ENCODE peak calls at places on chromosomes 6 and 20, in four cellular contexts. One of them, this sample, is unnamed.

GRCh38 chr6:42394151-42394550 is 57.6 kb downstream of the TRERF1 start:
- DNase-seq in HepG2: no peak
- DNase-seq in brain microvascular endothelial cell: no peak
- DNase-seq in astrocyte of the spinal cord: no peak
- DNase-seq in this sample: no peak

GRCh38 chr20:58558483-58559367 is 43.5 kb upstream of the APCDD1L start:
- DNase-seq in brain microvascular endothelial cell: no peak
- DNase-seq in astrocyte of the spinal cord: no peak
- DNase-seq in HepG2: no peak
- DNase-seq in this sample: no peak

GRCh38 chr20:63553933-63554290 is at the start of gene FNDC11:
- DNase-seq in HepG2: no peak
- DNase-seq in astrocyte of the spinal cord: peak
- DNase-seq in brain microvascular endothelial cell: no peak
- DNase-seq in this sample: no peak

GRCh38 chr6:36666726-36667591 is 11.6 kb upstream of the CDKN1A start:
- DNase-seq in brain microvascular endothelial cell: peak
- DNase-seq in astrocyte of the spinal cord: peak
- DNase-seq in HepG2: peak
- DNase-seq in this sample: peak

GRCh38 chr6:136753624-136754023 is 38.7 kb downstream of the MAP3K5 start:
- DNase-seq in astrocyte of the spinal cord: no peak
- DNase-seq in brain microvascular endothelial cell: no peak
- DNase-seq in HepG2: no peak
- DNase-seq in this sample: no peak

GRCh38 chr20:61055642-61056041 is 196.4 kb upstream of the CDH4 start:
- DNase-seq in brain microvascular endothelial cell: no peak
- DNase-seq in HepG2: no peak
- DNase-seq in astrocyte of the spinal cord: no peak
- DNase-seq in this sample: no peak

GRCh38 chr6:65000815-65001214 is 706.2 kb downstream of the EYS start:
- DNase-seq in astrocyte of the spinal cord: no peak
- DNase-seq in HepG2: no peak
- DNase-seq in brain microvascular endothelial cell: no peak
- DNase-seq in this sample: no peak

GRCh38 chr20:38387953-38388352 is 41.7 kb downstream of the LBP start:
- DNase-seq in astrocyte of the spinal cord: no peak
- DNase-seq in HepG2: no peak
- DNase-seq in brain microvascular endothelial cell: no peak
- DNase-seq in this sample: no peak

GRCh38 chr6:117425431-117426153 is at the start of gene ROS1:
- DNase-seq in astrocyte of the spinal cord: no peak
- DNase-seq in HepG2: no peak
- DNase-seq in brain microvascular endothelial cell: no peak
- DNase-seq in this sample: no peak

GRCh38 chr6:25175216-25175615 is 104.0 kb upstream of the CARMIL1 start:
- DNase-seq in astrocyte of the spinal cord: peak
- DNase-seq in HepG2: no peak
- DNase-seq in brain microvascular endothelial cell: no peak
- DNase-seq in this sample: no peak

GRCh38 chr20:15818651-15819071 is 754.6 kb downstream of the KIF16B start:
- DNase-seq in brain microvascular endothelial cell: no peak
- DNase-seq in astrocyte of the spinal cord: no peak
- DNase-seq in HepG2: peak
- DNase-seq in this sample: no peak

GRCh38 chr6:53618219-53618618 is 47.3 kb downstream of the KLHL31 start:
- DNase-seq in brain microvascular endothelial cell: no peak
- DNase-seq in astrocyte of the spinal cord: no peak
- DNase-seq in HepG2: no peak
- DNase-seq in this sample: no peak

GRCh38 chr20:58086763-58087566 is 141.5 kb downstream of the ANKRD60 start:
- DNase-seq in astrocyte of the spinal cord: peak
- DNase-seq in HepG2: peak
- DNase-seq in brain microvascular endothelial cell: peak
- DNase-seq in this sample: no peak

GRCh38 chr6:45625191-45625664 is 247.5 kb upstream of the SUPT3H start:
- DNase-seq in astrocyte of the spinal cord: peak
- DNase-seq in brain microvascular endothelial cell: peak
- DNase-seq in HepG2: no peak
- DNase-seq in this sample: peak

GRCh38 chr6:99467509-99468106 is 42.5 kb upstream of the PNISR start:
- DNase-seq in HepG2: peak
- DNase-seq in astrocyte of the spinal cord: peak
- DNase-seq in brain microvascular endothelial cell: no peak
- DNase-seq in this sample: no peak

GRCh38 chr20:54115172-54115854 is 44.9 kb upstream of the BCAS1 start:
- DNase-seq in astrocyte of the spinal cord: no peak
- DNase-seq in HepG2: no peak
- DNase-seq in brain microvascular endothelial cell: no peak
- DNase-seq in this sample: no peak

GRCh38 chr6:21922086-21922485 is 328.5 kb downstream of the SOX4 start:
- DNase-seq in brain microvascular endothelial cell: no peak
- DNase-seq in HepG2: no peak
- DNase-seq in astrocyte of the spinal cord: no peak
- DNase-seq in this sample: no peak

GRCh38 chr6:112468359-112468758 is 121.2 kb downstream of the RFPL4B start:
- DNase-seq in brain microvascular endothelial cell: peak
- DNase-seq in HepG2: no peak
- DNase-seq in astrocyte of the spinal cord: peak
- DNase-seq in this sample: no peak

GRCh38 chr20:35845561-35845960 is 73.7 kb downstream of the PHF20 start:
- DNase-seq in brain microvascular endothelial cell: peak
- DNase-seq in astrocyte of the spinal cord: peak
- DNase-seq in HepG2: no peak
- DNase-seq in this sample: no peak

GRCh38 chr20:38789503-38790209 is 15.8 kb upstream of the PPP1R16B start:
- DNase-seq in HepG2: no peak
- DNase-seq in astrocyte of the spinal cord: peak
- DNase-seq in brain microvascular endothelial cell: peak
- DNase-seq in this sample: no peak

GRCh38 chr6:31886426-31887068 is 7.8 kb upstream of the SLC44A4 start:
- DNase-seq in astrocyte of the spinal cord: no peak
- DNase-seq in brain microvascular endothelial cell: no peak
- DNase-seq in HepG2: no peak
- DNase-seq in this sample: no peak

GRCh38 chr6:70717038-70717801 is 49.5 kb downstream of the SMAP1 start:
- DNase-seq in brain microvascular endothelial cell: no peak
- DNase-seq in astrocyte of the spinal cord: no peak
- DNase-seq in HepG2: no peak
- DNase-seq in this sample: no peak

GRCh38 chr6:83365931-83366330 is 64.9 kb downstream of the ME1 start:
- DNase-seq in brain microvascular endothelial cell: peak
- DNase-seq in HepG2: no peak
- DNase-seq in astrocyte of the spinal cord: peak
- DNase-seq in this sample: peak

GRCh38 chr6:47376930-47377329 is 67.2 kb upstream of the TNFRSF21 start:
- DNase-seq in brain microvascular endothelial cell: no peak
- DNase-seq in astrocyte of the spinal cord: no peak
- DNase-seq in HepG2: no peak
- DNase-seq in this sample: no peak

DNA sequence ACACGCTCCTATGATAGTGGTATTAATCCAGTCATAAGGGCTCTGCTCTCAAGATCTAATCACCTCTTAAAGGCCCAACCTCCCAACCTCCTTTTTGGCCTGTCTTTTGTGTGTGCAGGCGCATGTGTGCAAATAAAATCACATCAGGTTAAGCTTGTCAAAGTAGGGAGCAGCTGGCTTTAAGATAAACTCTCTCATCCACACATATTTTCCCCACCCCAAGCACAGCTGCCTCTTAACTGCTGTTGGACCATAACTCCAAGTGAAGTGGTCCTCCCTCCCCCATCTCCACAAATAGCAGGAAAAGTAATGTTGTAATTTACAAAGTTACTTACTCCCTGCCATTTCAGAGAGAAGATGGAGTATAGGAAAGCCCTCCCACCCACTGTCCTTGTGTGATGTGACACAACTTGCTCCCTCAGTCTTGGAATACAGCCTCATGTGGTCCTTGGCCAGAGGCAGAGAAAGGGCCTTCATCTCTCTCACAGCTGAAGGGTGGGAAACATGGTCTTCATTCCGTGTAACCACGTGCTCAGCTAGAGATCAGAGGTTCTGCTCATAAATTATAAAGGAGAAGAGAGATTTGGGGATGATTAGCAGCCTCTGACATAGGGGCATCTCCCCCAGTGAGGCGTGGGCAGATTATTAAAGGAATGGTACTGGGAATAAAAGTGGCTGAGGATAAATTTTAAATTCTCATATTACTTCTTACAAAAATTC is 74.8 kb upstream of the TPD52L1 start:
- DNase-seq in brain microvascular endothelial cell: no peak
- DNase-seq in astrocyte of the spinal cord: no peak
- DNase-seq in HepG2: no peak
- DNase-seq in this sample: no peak
- H3K4me3 ChIP-seq in brain microvascular endothelial cell: no peak
- H3K4me3 ChIP-seq in astrocyte of the spinal cord: no peak
- H3K4me3 ChIP-seq in HepG2: no peak
- H3K4me3 ChIP-seq in this sample: no peak

GRCh38 chr6:30238178-30238795 is 25.1 kb upstream of the TRIM26 start:
- DNase-seq in HepG2: peak
- DNase-seq in brain microvascular endothelial cell: peak
- DNase-seq in astrocyte of the spinal cord: no peak
- DNase-seq in this sample: no peak
- TF ChIP-seq CTCF in HepG2: peak
- TF ChIP-seq CTCF in brain microvascular endothelial cell: peak
- TF ChIP-seq CTCF in astrocyte of the spinal cord: peak
- TF ChIP-seq CTCF in this sample: peak

GRCh38 chr6:33320315-33321181 is 3.0 kb upstream of the ZBTB22 start:
- DNase-seq in HepG2: no peak
- DNase-seq in astrocyte of the spinal cord: peak
- DNase-seq in brain microvascular endothelial cell: peak
- DNase-seq in this sample: peak
- H3K4me3 ChIP-seq in HepG2: no peak
- H3K4me3 ChIP-seq in astrocyte of the spinal cord: no peak
- H3K4me3 ChIP-seq in brain microvascular endothelial cell: peak
- H3K4me3 ChIP-seq in this sample: peak

GRCh38 chr6:158933075-158933474 is 66.9 kb downstream of the RSPH3 start:
- DNase-seq in brain microvascular endothelial cell: no peak
- DNase-seq in HepG2: no peak
- DNase-seq in astrocyte of the spinal cord: no peak
- DNase-seq in this sample: no peak
- TF ChIP-seq CTCF in brain microvascular endothelial cell: no peak
- TF ChIP-seq CTCF in HepG2: no peak
- TF ChIP-seq CTCF in astrocyte of the spinal cord: no peak
- TF ChIP-seq CTCF in this sample: no peak

GRCh38 chr20:50187403-50188051 is 3.1 kb upstream of the CEBPB start:
- DNase-seq in brain microvascular endothelial cell: peak
- DNase-seq in HepG2: peak
- DNase-seq in astrocyte of the spinal cord: peak
- DNase-seq in this sample: no peak

GRCh38 chr20:50186151-50186885 is 4.3 kb upstream of the CEBPB start:
- DNase-seq in HepG2: peak
- DNase-seq in astrocyte of the spinal cord: peak
- DNase-seq in brain microvascular endothelial cell: peak
- DNase-seq in this sample: peak

GRCh38 chr20:50185426-50185825 is 5.2 kb upstream of the CEBPB start:
- DNase-seq in astrocyte of the spinal cord: no peak
- DNase-seq in brain microvascular endothelial cell: no peak
- DNase-seq in HepG2: no peak
- DNase-seq in this sample: no peak

GRCh38 chr20:50188287-50188688 is 2.3 kb upstream of the CEBPB start:
- DNase-seq in astrocyte of the spinal cord: no peak
- DNase-seq in brain microvascular endothelial cell: no peak
- DNase-seq in HepG2: no peak
- DNase-seq in this sample: no peak

GRCh38 chr20:50186987-50187402 is 3.6 kb upstream of the CEBPB start:
- DNase-seq in astrocyte of the spinal cord: peak
- DNase-seq in HepG2: peak
- DNase-seq in brain microvascular endothelial cell: no peak
- DNase-seq in this sample: no peak
- H3K4me3 ChIP-seq in astrocyte of the spinal cord: no peak
- H3K4me3 ChIP-seq in HepG2: peak
- H3K4me3 ChIP-seq in brain microvascular endothelial cell: no peak
- H3K4me3 ChIP-seq in this sample: no peak

GRCh38 chr6:105511639-105512038 is 108.8 kb upstream of the PREP start:
- DNase-seq in brain microvascular endothelial cell: no peak
- DNase-seq in astrocyte of the spinal cord: no peak
- DNase-seq in HepG2: no peak
- DNase-seq in this sample: no peak

GRCh38 chr6:105507811-105508210 is 104.9 kb upstream of the PREP start:
- DNase-seq in astrocyte of the spinal cord: peak
- DNase-seq in HepG2: no peak
- DNase-seq in brain microvascular endothelial cell: no peak
- DNase-seq in this sample: no peak

GRCh38 chr6:105510746-105511145 is 107.9 kb upstream of the PREP start:
- DNase-seq in astrocyte of the spinal cord: peak
- DNase-seq in HepG2: no peak
- DNase-seq in brain microvascular endothelial cell: no peak
- DNase-seq in this sample: no peak

GRCh38 chr6:105514306-105514705 is 111.4 kb upstream of the PREP start:
- DNase-seq in brain microvascular endothelial cell: no peak
- DNase-seq in astrocyte of the spinal cord: no peak
- DNase-seq in HepG2: no peak
- DNase-seq in this sample: no peak

DNA sequence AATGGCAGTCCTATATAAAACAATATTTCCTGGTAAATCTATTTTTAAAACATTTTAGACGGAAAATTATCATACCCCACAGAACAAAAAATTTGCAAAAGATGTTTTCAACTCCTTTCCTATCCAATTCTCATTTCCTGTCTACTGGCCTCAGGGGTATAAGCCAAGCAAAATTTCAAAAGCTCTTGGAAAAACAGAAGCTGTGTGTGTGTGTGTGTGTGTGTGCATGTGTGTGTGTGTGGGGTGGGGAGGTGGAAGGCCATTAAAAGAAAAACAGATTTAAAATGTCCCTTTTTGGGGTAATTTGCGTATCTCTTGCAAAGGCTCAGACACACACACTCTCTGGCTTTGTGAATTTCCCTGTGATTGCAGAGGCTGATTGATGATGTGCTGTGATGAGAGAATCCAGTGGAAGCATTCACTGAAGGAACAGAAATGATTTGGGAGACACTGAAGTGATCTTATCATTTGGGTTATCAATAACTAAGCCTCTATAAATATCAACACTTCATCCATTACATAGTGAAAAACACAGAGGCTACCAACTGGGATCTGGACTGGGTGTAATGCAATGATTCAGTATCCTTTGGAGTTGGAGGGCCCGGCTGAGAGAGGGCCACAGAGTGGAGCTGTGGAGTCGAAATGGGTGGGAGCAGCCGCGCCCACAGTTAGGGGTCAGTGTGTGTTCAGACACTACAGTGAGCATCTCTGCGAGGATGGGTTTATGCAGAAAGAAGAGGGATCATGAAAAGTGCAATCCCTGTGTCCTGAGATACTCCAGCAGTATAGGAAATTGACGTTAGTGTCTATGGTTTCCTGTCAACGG is 106.8 kb upstream of the PREP start:
- DNase-seq in astrocyte of the spinal cord: no peak
- DNase-seq in HepG2: no peak
- DNase-seq in brain microvascular endothelial cell: peak
- DNase-seq in this sample: no peak
- TF ChIP-seq CTCF in astrocyte of the spinal cord: peak
- TF ChIP-seq CTCF in HepG2: peak
- TF ChIP-seq CTCF in brain microvascular endothelial cell: peak
- TF ChIP-seq CTCF in this sample: peak

This sample was measured in astrocyte of the cerebellum.